ENCODE peak calls at places on chromosomes 16 and 17, in ten cellular contexts. A, E, U, C, X, Z, L, T, O and J are unnamed samples.

GRCh38 chr16:71693168-71693567 is 31.3 kb downstream of the PHLPP2 start:
- DNase-seq in E (no peak), L (no peak), A (no peak), Z (no peak), U (no peak), C (no peak), T (no peak), O (no peak), X (no peak), J (peak)

GRCh38 chr16:14377326-14377725 is 252.7 kb downstream of the PARN start:
- DNase-seq in L (no peak), O (no peak), U (no peak), T (no peak), C (no peak), X (no peak), Z (no peak), A (no peak), E (no peak), J (no peak)

GRCh38 chr17:5361426-5361825 is 58.0 kb downstream of the NUP88 start:
- DNase-seq in E (no peak), U (no peak), O (no peak), A (no peak), X (no peak), L (no peak), Z (no peak), C (no peak), T (no peak), J (no peak)

GRCh38 chr16:66928702-66929388 is 3.5 kb upstream of the RRAD start:
- DNase-seq in E (no peak), C (no peak), O (no peak), U (no peak), Z (no peak), X (no peak), A (no peak), T (no peak), L (no peak), J (no peak)

GRCh38 chr16:10646581-10647263 is 48.0 kb downstream of the TEKT5 start:
- DNase-seq in L (no peak), Z (no peak), C (no peak), U (no peak), E (no peak), X (no peak), A (no peak), T (no peak), O (no peak), J (no peak)

GRCh38 chr16:49932943-49933342 is 77.0 kb upstream of the ZNF423 start:
- DNase-seq in O (no peak), T (no peak), Z (no peak), E (no peak), C (no peak), L (no peak), X (no peak), U (no peak), A (no peak), J (no peak)

GRCh38 chr17:73690581-73691135 is 46.4 kb upstream of the SDK2 start:
- DNase-seq in O (no peak), L (no peak), X (no peak), Z (no peak), U (no peak), T (no peak), C (no peak), E (no peak), A (no peak), J (no peak)

GRCh38 chr17:59840908-59841666 is 51.7 kb downstream of the TUBD1 start:
- DNase-seq in O (no peak), T (no peak), E (peak), L (no peak), Z (no peak), X (no peak), C (peak), U (no peak), A (no peak), J (no peak)

GRCh38 chr16:70253291-70254094 is 1.8 kb upstream of the EXOSC6 start:
- DNase-seq in A (peak), T (no peak), L (no peak), E (peak), Z (no peak), X (no peak), U (no peak), O (no peak), C (peak), J (no peak)

GRCh38 chr17:7330099-7331015 is 1.2 kb upstream of the NEURL4 start:
- DNase-seq in T (peak), X (no peak), O (peak), C (no peak), Z (peak), L (peak), A (peak), U (peak), E (peak), J (peak)
- TF ChIP-seq POLR2A in T (no peak), X (no peak), O (no peak), C (no peak), Z (no peak), L (no peak), A (no peak), U (no peak), E (no peak), J (no peak)

GRCh38 chr17:8900207-8900606 is 32.7 kb upstream of the PIK3R6 start:
- DNase-seq in E (no peak), A (no peak), Z (no peak), T (no peak), O (no peak), C (no peak), L (peak), U (no peak), X (no peak), J (no peak)

GRCh38 chr17:8900626-8901585 is 33.4 kb upstream of the PIK3R6 start:
- DNase-seq in U (no peak), O (no peak), C (no peak), L (peak), E (peak), X (no peak), T (no peak), Z (no peak), A (no peak), J (no peak)

GRCh38 chr17:8904201-8904600 is 36.7 kb upstream of the PIK3R6 start:
- DNase-seq in O (no peak), A (no peak), Z (no peak), E (no peak), U (no peak), X (no peak), L (peak), C (no peak), T (no peak), J (no peak)

GRCh38 chr17:8905256-8905778 is 37.8 kb upstream of the PIK3R6 start:
- DNase-seq in C (no peak), Z (no peak), X (no peak), E (no peak), O (no peak), L (no peak), U (no peak), A (no peak), T (no peak), J (no peak)

DNA sequence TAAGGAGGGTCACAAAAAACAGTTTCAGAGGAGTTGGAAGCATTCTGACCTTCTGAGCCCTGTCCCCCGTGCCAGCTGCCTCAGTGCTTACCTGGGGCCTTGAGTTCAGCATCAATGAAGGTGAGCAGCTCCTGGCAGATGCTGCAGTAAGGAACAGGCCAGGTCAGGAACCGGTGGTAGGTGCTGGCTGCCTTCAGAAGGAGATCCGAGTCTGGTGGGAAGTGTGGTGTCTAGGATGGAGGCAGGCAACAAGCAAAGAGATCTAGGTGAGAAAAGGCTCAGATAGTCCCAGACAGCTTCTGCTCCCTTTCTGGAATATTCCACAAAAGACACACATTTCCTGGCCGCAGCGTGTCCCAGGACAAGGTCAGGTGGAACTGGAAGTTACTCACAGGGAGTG is 37.2 kb upstream of the PIK3R6 start:
- DNase-seq in C (no peak), T (no peak), X (no peak), A (no peak), O (no peak), E (no peak), Z (no peak), U (no peak), L (no peak), J (no peak)
- TF ChIP-seq POLR2A in C (no peak), T (no peak), X (no peak), A (no peak), O (no peak), E (no peak), Z (no peak), U (no peak), L (no peak), J (no peak)

GRCh38 chr16:68247932-68248331 is 2.8 kb downstream of the PLA2G15 start:
- DNase-seq in E (no peak), L (no peak), C (no peak), O (no peak), X (no peak), A (no peak), T (no peak), U (no peak), Z (no peak), J (no peak)
- TF ChIP-seq POLR2A in E (no peak), L (no peak), C (no peak), O (no peak), X (no peak), A (no peak), T (no peak), U (no peak), Z (no peak), J (no peak)

DNA sequence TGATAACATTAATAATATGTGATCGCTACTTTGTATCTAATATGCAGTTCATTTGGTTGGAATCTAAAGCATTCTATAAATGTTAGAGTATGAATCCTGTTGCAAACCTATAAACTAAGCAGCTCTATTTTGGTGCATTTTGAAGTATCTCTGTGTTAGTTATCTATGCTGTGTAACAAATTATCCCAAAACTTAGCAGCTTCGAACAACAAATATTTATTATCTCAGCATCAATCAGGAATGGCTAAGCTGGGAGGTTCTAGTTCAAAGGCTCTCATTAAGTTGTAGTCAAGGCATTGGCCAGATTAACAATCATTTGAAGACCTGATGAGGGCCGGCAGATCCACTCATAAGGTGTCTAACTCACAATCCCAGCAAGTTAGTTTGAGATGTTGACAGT is 10.1 kb upstream of the MSI2 start:
- DNase-seq in U (no peak), E (no peak), X (no peak), T (no peak), O (no peak), Z (no peak), L (no peak), A (no peak), C (no peak), J (no peak)
- TF ChIP-seq POLR2A in U (no peak), E (no peak), X (no peak), T (no peak), O (no peak), Z (no peak), L (no peak), A (no peak), C (no peak), J (no peak)

GRCh38 chr17:42270596-42270995 is 5.6 kb downstream of the STAT5B start:
- DNase-seq in L (no peak), O (no peak), A (no peak), U (no peak), C (no peak), T (no peak), Z (no peak), X (no peak), E (no peak), J (no peak)

GRCh38 chr17:42272162-42272561 is 4.0 kb downstream of the STAT5B start:
- DNase-seq in L (no peak), A (no peak), X (no peak), C (no peak), O (no peak), Z (no peak), T (no peak), E (no peak), U (no peak), J (no peak)

GRCh38 chr17:42270175-42270545 is 6.0 kb downstream of the STAT5B start:
- DNase-seq in U (no peak), C (no peak), A (no peak), E (no peak), T (no peak), X (no peak), L (no peak), Z (no peak), O (no peak), J (no peak)

GRCh38 chr17:42272576-42272975 is 3.6 kb downstream of the STAT5B start:
- DNase-seq in L (no peak), T (no peak), O (no peak), E (no peak), U (no peak), X (no peak), A (no peak), Z (no peak), C (no peak), J (no peak)

GRCh38 chr17:42271277-42271922 is 4.8 kb downstream of the STAT5B start:
- DNase-seq in U (no peak), X (no peak), A (no peak), E (no peak), Z (no peak), C (no peak), T (no peak), O (no peak), L (no peak), J (no peak)
- TF ChIP-seq POLR2A in U (no peak), X (no peak), A (no peak), E (no peak), Z (no peak), C (no peak), T (no peak), O (no peak), L (no peak), J (no peak)

GRCh38 chr17:81867123-81867951 is 3.8 kb downstream of the ARHGDIA start:
- DNase-seq in A (no peak), O (no peak), C (no peak), X (no peak), Z (no peak), T (no peak), U (peak), L (peak), E (peak), J (no peak)
- TF ChIP-seq POLR2A in A (no peak), O (no peak), C (peak), X (no peak), Z (peak), T (no peak), U (no peak), L (peak), E (peak), J (peak)